ENCODE peak calls at places on chromosome 12, in five cellular contexts. One of them, this sample, is unnamed.

GRCh38 chr12:96064266-96064665 is 28.9 kb upstream of the LTA4H start:
- DNase-seq in tibial artery: no peak
- DNase-seq in fibroblast of the aortic adventitia: no peak
- DNase-seq in neural progenitor cell: no peak
- DNase-seq in fibroblast of lung: no peak
- DNase-seq in this sample: no peak

GRCh38 chr12:87094356-87094755 is 838.2 kb upstream of the MGAT4C start:
- DNase-seq in tibial artery: no peak
- DNase-seq in fibroblast of the aortic adventitia: no peak
- DNase-seq in neural progenitor cell: no peak
- DNase-seq in fibroblast of lung: peak
- DNase-seq in this sample: no peak

GRCh38 chr12:100331871-100332270 is 25.0 kb upstream of the SLC17A8 start:
- DNase-seq in tibial artery: no peak
- DNase-seq in fibroblast of lung: no peak
- DNase-seq in neural progenitor cell: no peak
- DNase-seq in fibroblast of the aortic adventitia: no peak
- DNase-seq in this sample: no peak

GRCh38 chr12:104026841-104027599 is 23.0 kb downstream of the GLT8D2 start:
- DNase-seq in tibial artery: no peak
- DNase-seq in fibroblast of lung: no peak
- DNase-seq in fibroblast of the aortic adventitia: no peak
- DNase-seq in neural progenitor cell: no peak
- DNase-seq in this sample: no peak

GRCh38 chr12:100611031-100611430 is 37.5 kb downstream of the GAS2L3 start:
- DNase-seq in neural progenitor cell: no peak
- DNase-seq in tibial artery: no peak
- DNase-seq in fibroblast of the aortic adventitia: no peak
- DNase-seq in fibroblast of lung: no peak
- DNase-seq in this sample: peak

GRCh38 chr12:2615665-2616387 is 178.9 kb upstream of the FKBP4 start:
- DNase-seq in fibroblast of the aortic adventitia: no peak
- DNase-seq in fibroblast of lung: peak
- DNase-seq in neural progenitor cell: peak
- DNase-seq in tibial artery: no peak
- DNase-seq in this sample: peak

GRCh38 chr12:3201741-3202500 is 124.7 kb downstream of the TSPAN9 start:
- DNase-seq in neural progenitor cell: no peak
- DNase-seq in fibroblast of the aortic adventitia: no peak
- DNase-seq in fibroblast of lung: no peak
- DNase-seq in tibial artery: no peak
- DNase-seq in this sample: no peak

GRCh38 chr12:7832059-7832696 is 40.5 kb downstream of the SLC2A14 start:
- DNase-seq in fibroblast of the aortic adventitia: peak
- DNase-seq in fibroblast of lung: peak
- DNase-seq in neural progenitor cell: peak
- DNase-seq in tibial artery: no peak
- DNase-seq in this sample: peak

GRCh38 chr12:5173511-5174011 is 129.9 kb downstream of the KCNA5 start:
- DNase-seq in neural progenitor cell: no peak
- DNase-seq in fibroblast of the aortic adventitia: no peak
- DNase-seq in fibroblast of lung: peak
- DNase-seq in tibial artery: no peak
- DNase-seq in this sample: no peak

GRCh38 chr12:24499151-24500146 is 449.5 kb downstream of the BCAT1 start:
- DNase-seq in fibroblast of lung: peak
- DNase-seq in fibroblast of the aortic adventitia: peak
- DNase-seq in tibial artery: no peak
- DNase-seq in neural progenitor cell: no peak
- DNase-seq in this sample: peak

GRCh38 chr12:108053512-108053911 is 75.6 kb upstream of the WSCD2 start:
- DNase-seq in fibroblast of the aortic adventitia: no peak
- DNase-seq in fibroblast of lung: no peak
- DNase-seq in neural progenitor cell: no peak
- DNase-seq in tibial artery: no peak
- DNase-seq in this sample: no peak

GRCh38 chr12:26523708-26524150 is 309.3 kb downstream of the ITPR2 start:
- DNase-seq in fibroblast of lung: peak
- DNase-seq in tibial artery: peak
- DNase-seq in fibroblast of the aortic adventitia: peak
- DNase-seq in neural progenitor cell: no peak
- DNase-seq in this sample: peak

GRCh38 chr12:67068773-67069450 is 200.2 kb upstream of the CAND1 start:
- DNase-seq in tibial artery: no peak
- DNase-seq in fibroblast of lung: peak
- DNase-seq in fibroblast of the aortic adventitia: peak
- DNase-seq in neural progenitor cell: peak
- DNase-seq in this sample: peak

GRCh38 chr12:95201056-95201670 is 16.1 kb downstream of the FGD6 start:
- DNase-seq in tibial artery: no peak
- DNase-seq in fibroblast of lung: peak
- DNase-seq in fibroblast of the aortic adventitia: no peak
- DNase-seq in neural progenitor cell: no peak
- DNase-seq in this sample: no peak

GRCh38 chr12:54017845-54018607 is 9.2 kb downstream of the HOXC8 start:
- DNase-seq in fibroblast of the aortic adventitia: peak
- DNase-seq in neural progenitor cell: peak
- DNase-seq in fibroblast of lung: no peak
- DNase-seq in tibial artery: peak
- DNase-seq in this sample: peak

GRCh38 chr12:116708826-116709756 is 28.8 kb downstream of the SPRING1 start:
- DNase-seq in tibial artery: peak
- DNase-seq in fibroblast of the aortic adventitia: peak
- DNase-seq in fibroblast of lung: peak
- DNase-seq in neural progenitor cell: peak
- DNase-seq in this sample: peak
- H3K4me3 ChIP-seq in tibial artery: no peak
- H3K4me3 ChIP-seq in fibroblast of the aortic adventitia: peak
- H3K4me3 ChIP-seq in fibroblast of lung: no peak
- H3K4me3 ChIP-seq in neural progenitor cell: peak
- H3K4me3 ChIP-seq in this sample: no peak

DNA sequence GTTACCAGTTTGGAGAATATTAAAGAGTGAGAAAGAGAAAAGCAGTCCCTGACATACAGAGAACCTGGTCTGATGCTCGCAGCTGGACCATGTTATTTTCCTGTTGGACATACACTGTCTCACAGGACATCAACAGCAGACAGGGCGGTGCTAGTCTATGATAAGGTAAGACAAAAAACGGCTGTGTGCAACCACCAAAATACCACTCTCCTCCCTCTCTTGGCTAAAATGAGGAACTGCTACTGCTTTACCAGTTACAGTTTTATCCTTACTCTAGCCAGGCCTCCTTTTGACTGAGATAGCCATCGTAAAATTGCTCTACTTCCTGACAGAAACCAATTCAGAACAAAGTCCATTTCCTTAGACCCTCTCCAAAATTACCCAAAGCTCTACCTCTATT is 47.0 kb upstream of the ERGIC2 start:
- DNase-seq in tibial artery: no peak
- DNase-seq in fibroblast of lung: no peak
- DNase-seq in fibroblast of the aortic adventitia: peak
- DNase-seq in neural progenitor cell: peak
- DNase-seq in this sample: no peak
- TF ChIP-seq CTCF in tibial artery: no peak
- TF ChIP-seq CTCF in fibroblast of lung: no peak
- TF ChIP-seq CTCF in fibroblast of the aortic adventitia: peak
- TF ChIP-seq CTCF in neural progenitor cell: peak
- TF ChIP-seq CTCF in this sample: no peak

DNA sequence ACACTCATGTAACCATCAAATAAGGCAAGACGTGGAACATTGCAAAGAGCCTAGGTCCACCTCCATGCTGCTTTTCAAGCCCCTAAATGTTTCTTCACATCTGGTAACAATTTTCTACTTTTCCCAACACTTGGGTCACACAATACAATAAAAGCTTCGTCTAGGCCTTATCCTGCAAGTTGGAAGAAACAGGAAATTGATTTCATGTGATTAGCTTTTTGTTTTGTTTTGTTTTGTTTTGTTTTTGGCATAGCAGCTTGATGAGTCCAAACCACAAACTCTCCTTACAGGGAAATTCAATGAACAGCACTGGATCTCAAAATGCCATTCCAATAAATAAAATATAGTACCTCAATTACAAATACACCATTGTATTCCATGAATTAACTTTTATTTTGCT is 19.3 kb downstream of the TAS2R50 start:
- DNase-seq in tibial artery: no peak
- DNase-seq in fibroblast of the aortic adventitia: peak
- DNase-seq in neural progenitor cell: no peak
- DNase-seq in fibroblast of lung: peak
- DNase-seq in this sample: peak
- H3K4me3 ChIP-seq in tibial artery: no peak
- H3K4me3 ChIP-seq in fibroblast of the aortic adventitia: no peak
- H3K4me3 ChIP-seq in neural progenitor cell: no peak
- H3K4me3 ChIP-seq in fibroblast of lung: no peak
- H3K4me3 ChIP-seq in this sample: no peak

GRCh38 chr12:117603316-117604113 is 242.1 kb upstream of the NOS1 start:
- DNase-seq in fibroblast of lung: no peak
- DNase-seq in tibial artery: no peak
- DNase-seq in neural progenitor cell: peak
- DNase-seq in fibroblast of the aortic adventitia: no peak
- DNase-seq in this sample: no peak
- TF ChIP-seq CTCF in fibroblast of lung: no peak
- TF ChIP-seq CTCF in tibial artery: no peak
- TF ChIP-seq CTCF in neural progenitor cell: peak
- TF ChIP-seq CTCF in fibroblast of the aortic adventitia: no peak
- TF ChIP-seq CTCF in this sample: no peak

GRCh38 chr12:128853321-128854197 is at the start of gene GLT1D1:
- DNase-seq in tibial artery: no peak
- DNase-seq in fibroblast of the aortic adventitia: no peak
- DNase-seq in neural progenitor cell: peak
- DNase-seq in fibroblast of lung: no peak
- DNase-seq in this sample: no peak
- H3K4me3 ChIP-seq in tibial artery: no peak
- H3K4me3 ChIP-seq in fibroblast of the aortic adventitia: no peak
- H3K4me3 ChIP-seq in neural progenitor cell: peak
- H3K4me3 ChIP-seq in fibroblast of lung: no peak
- H3K4me3 ChIP-seq in this sample: no peak

GRCh38 chr12:38720661-38721060 is 184.7 kb downstream of the CPNE8 start:
- DNase-seq in fibroblast of lung: no peak
- DNase-seq in tibial artery: no peak
- DNase-seq in fibroblast of the aortic adventitia: no peak
- DNase-seq in neural progenitor cell: no peak
- DNase-seq in this sample: no peak

DNA sequence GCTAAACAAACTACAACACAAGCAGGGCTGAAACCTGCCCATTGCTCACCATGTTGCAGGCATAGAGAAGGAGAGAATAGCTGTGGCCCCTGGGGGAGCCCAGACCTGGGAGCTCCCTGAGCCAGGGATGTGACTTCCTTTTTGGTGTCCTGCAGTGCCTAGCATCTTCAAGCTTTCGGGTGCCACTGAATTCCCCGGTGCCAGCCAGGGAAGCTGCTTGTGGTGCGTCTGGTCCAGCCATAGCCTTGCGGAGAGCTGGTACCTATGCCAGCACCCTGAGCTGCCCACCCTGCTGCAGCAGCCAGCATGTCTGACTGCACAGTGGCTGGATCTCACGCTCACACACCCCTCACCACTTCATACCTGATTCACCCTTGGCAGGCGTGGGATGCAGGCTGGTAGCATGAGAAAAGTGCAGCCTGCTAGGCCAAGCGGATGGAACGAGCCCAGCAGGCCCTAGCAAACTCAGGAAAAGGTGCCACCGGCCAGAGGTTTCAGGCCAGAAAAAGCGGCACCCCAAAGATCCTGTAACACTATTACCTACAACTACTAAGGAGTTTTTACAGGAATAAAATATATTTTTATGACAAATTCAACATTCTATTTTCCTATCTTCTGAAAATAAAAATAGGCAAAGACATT is 183.7 kb downstream of the CPNE8 start:
- DNase-seq in fibroblast of lung: no peak
- DNase-seq in fibroblast of the aortic adventitia: no peak
- DNase-seq in tibial artery: no peak
- DNase-seq in neural progenitor cell: no peak
- DNase-seq in this sample: no peak
- TF ChIP-seq CTCF in fibroblast of lung: no peak
- TF ChIP-seq CTCF in fibroblast of the aortic adventitia: no peak
- TF ChIP-seq CTCF in tibial artery: no peak
- TF ChIP-seq CTCF in neural progenitor cell: no peak
- TF ChIP-seq CTCF in this sample: no peak

GRCh38 chr12:50221228-50222008 is 54.2 kb upstream of the CERS5 start:
- DNase-seq in fibroblast of lung: peak
- DNase-seq in tibial artery: no peak
- DNase-seq in fibroblast of the aortic adventitia: peak
- DNase-seq in neural progenitor cell: peak
- DNase-seq in this sample: peak

GRCh38 chr12:50220357-50221061 is 53.3 kb upstream of the CERS5 start:
- DNase-seq in neural progenitor cell: peak
- DNase-seq in fibroblast of lung: peak
- DNase-seq in fibroblast of the aortic adventitia: peak
- DNase-seq in tibial artery: no peak
- DNase-seq in this sample: peak

GRCh38 chr12:50217202-50217601 is 50.0 kb upstream of the CERS5 start:
- DNase-seq in fibroblast of the aortic adventitia: no peak
- DNase-seq in neural progenitor cell: no peak
- DNase-seq in fibroblast of lung: no peak
- DNase-seq in tibial artery: no peak
- DNase-seq in this sample: no peak

GRCh38 chr12:50218386-50218785 is 51.2 kb upstream of the CERS5 start:
- DNase-seq in neural progenitor cell: no peak
- DNase-seq in fibroblast of the aortic adventitia: peak
- DNase-seq in tibial artery: no peak
- DNase-seq in fibroblast of lung: peak
- DNase-seq in this sample: no peak

GRCh38 chr12:50219544-50219943 is 52.4 kb upstream of the CERS5 start:
- DNase-seq in neural progenitor cell: no peak
- DNase-seq in fibroblast of lung: no peak
- DNase-seq in fibroblast of the aortic adventitia: no peak
- DNase-seq in tibial artery: no peak
- DNase-seq in this sample: no peak
- H3K4me3 ChIP-seq in neural progenitor cell: no peak
- H3K4me3 ChIP-seq in fibroblast of lung: peak
- H3K4me3 ChIP-seq in fibroblast of the aortic adventitia: peak
- H3K4me3 ChIP-seq in tibial artery: peak
- H3K4me3 ChIP-seq in this sample: peak